ENCODE peak calls at places on chromosomes 13 and 19, in six cellular contexts. X is IMR-90, N is transverse colon, V is body of pancreas, Q is MM.1S, W is DND-41. G is an unnamed sample. For H3K27me3, the result is how much of the 10 kb centered on the place peaks cover.

GRCh38 chr19:14127929-14128509 is 8.4 kb downstream of the ASF1B start:
- DNase-seq in X (no peak), N (no peak), V (no peak), Q (peak), W (no peak), G (no peak)

GRCh38 chr19:37309834-37310575 is 60.9 kb upstream of the ZNF527 start:
- DNase-seq in X (no peak), N (no peak), V (no peak), Q (no peak), W (peak), G (no peak)

GRCh38 chr13:24168392-24168750 is 7.9 kb downstream of the SPATA13 start:
- DNase-seq in X (no peak), N (no peak), V (no peak), Q (no peak), W (no peak), G (no peak)

GRCh38 chr13:67063036-67063435 is 167.1 kb downstream of the PCDH9 start:
- DNase-seq in X (no peak), N (no peak), V (no peak), Q (no peak), W (no peak), G (no peak)

GRCh38 chr19:57887195-57887941 is 1.5 kb downstream of the ZNF814 start:
- DNase-seq in X (no peak), N (peak), V (no peak), Q (no peak), W (no peak), G (no peak)

GRCh38 chr13:112881656-112882554 is 87.1 kb upstream of the MCF2L start:
- DNase-seq in X (no peak), N (no peak), V (peak), Q (no peak), W (no peak), G (no peak)

GRCh38 chr19:9878511-9879196 is 43.5 kb downstream of the PIN1 start:
- DNase-seq in X (no peak), N (no peak), V (no peak), Q (peak), W (no peak), G (no peak)

GRCh38 chr13:114275309-114275708 is 6.1 kb upstream of the UPF3A start:
- DNase-seq in X (no peak), N (no peak), V (peak), Q (no peak), W (no peak), G (no peak)

GRCh38 chr13:79085021-79085420 is 321.0 kb downstream of the RBM26 start:
- DNase-seq in X (no peak), N (no peak), V (no peak), Q (no peak), W (no peak), G (no peak)

GRCh38 chr13:77815330-77815729 is 103.3 kb downstream of the EDNRB start:
- DNase-seq in X (no peak), N (no peak), V (no peak), Q (no peak), W (no peak), G (no peak)

GRCh38 chr19:290539-291521 is at the start of gene PLPP2:
- DNase-seq in X (no peak), N (peak), V (peak), Q (peak), W (no peak), G (no peak)

GRCh38 chr19:8252922-8253589 is 43.9 kb downstream of the CERS4 start:
- DNase-seq in X (peak), N (peak), V (peak), Q (peak), W (peak), G (peak)

GRCh38 chr19:3968556-3969434 is 2.1 kb downstream of the DAPK3 start:
- DNase-seq in X (peak), N (peak), V (peak), Q (no peak), W (peak), G (no peak)

GRCh38 chr13:27403252-27403678 is 21.2 kb upstream of the GTF3A start:
- DNase-seq in X (peak), N (no peak), V (peak), Q (no peak), W (no peak), G (no peak)

GRCh38 chr13:91381371-91381770 is 17.1 kb upstream of the GPC5 start:
- DNase-seq in X (peak), N (no peak), V (no peak), Q (peak), W (no peak), G (no peak)
- TF ChIP-seq CTCF in X (peak), N (peak), V (no peak), Q (no peak), W (peak), G (no peak)

GRCh38 chr13:46168341-46168740 is 13.6 kb downstream of the LCP1 start:
- DNase-seq in X (no peak), N (peak), V (no peak), Q (no peak), W (no peak), G (no peak)
- H3K27ac ChIP-seq in X (no peak), N (no peak), V (no peak), Q (no peak), W (peak), G (peak)

GRCh38 chr19:55493650-55494171 is 5.5 kb downstream of the SSC5D start:
- DNase-seq in X (no peak), N (no peak), V (no peak), Q (no peak), W (no peak), G (no peak)
- H3K27me3 ChIP-seq in X (under half), N (under half), V (under half), Q (half or more), W (under half), G (under half)

DNA sequence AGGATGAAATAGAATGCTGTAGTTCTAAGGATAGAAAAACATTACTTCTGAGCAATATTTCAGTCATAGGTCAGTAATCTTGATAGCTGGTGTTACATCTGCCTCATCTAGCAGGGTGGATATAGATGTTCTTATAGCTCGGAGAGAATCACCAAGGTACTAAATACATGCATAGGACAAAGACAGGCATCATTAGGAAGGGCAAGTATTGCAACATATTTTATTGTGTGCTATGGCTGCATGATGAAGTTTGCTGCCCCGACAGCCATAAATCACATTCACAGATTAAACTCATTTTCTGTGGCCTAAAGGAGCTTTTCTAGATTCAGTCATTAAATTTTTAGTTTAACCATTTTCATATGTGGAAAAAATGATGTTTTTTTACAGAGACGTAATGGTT is 601.1 kb downstream of the FGF9 start:
- DNase-seq in X (no peak), N (no peak), V (no peak), Q (no peak), W (no peak), G (no peak)
- TF ChIP-seq CTCF in X (no peak), N (no peak), V (no peak), Q (no peak), W (no peak), G (no peak)

GRCh38 chr13:34634443-34634842 is 307.6 kb upstream of the NBEA start:
- DNase-seq in X (no peak), N (no peak), V (no peak), Q (no peak), W (no peak), G (no peak)

GRCh38 chr13:34638897-34639296 is 303.2 kb upstream of the NBEA start:
- DNase-seq in X (no peak), N (no peak), V (no peak), Q (no peak), W (no peak), G (no peak)

GRCh38 chr13:34640931-34641330 is 301.1 kb upstream of the NBEA start:
- DNase-seq in X (no peak), N (no peak), V (no peak), Q (no peak), W (no peak), G (no peak)

DNA sequence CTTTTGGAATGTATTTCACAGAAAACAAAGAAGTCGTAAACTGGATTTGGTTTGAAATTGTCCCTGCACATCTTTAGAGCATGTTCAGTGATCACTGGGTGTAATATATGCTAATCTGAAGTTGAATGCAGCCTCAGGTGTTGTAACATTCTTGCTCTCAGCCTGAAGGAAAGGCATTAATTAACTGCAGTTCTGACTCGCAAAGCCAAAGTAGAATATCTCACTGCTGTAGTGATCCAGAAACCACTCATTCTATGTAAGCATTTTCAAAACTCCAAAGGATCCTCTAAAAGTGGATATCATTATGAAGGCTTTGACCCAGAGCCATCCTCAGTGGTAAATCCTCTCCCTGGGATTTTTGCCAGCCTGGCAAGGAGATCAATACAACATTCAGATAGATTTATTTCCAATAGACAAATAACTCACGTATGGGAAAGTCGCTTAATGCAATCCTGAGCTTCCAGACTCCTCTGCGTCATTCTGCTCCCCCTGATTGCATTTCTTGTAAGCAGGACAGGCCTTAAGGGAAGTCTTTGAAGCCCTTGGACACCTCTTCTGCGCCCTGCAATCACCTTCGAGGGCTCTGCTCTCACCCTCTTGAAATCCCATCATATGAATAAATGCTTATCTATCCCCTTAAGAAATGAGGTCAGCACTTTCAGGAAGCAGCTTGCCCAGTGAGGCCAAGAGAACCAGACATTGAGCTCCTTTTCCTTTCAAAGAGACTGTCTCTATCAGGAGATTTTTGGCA is 301.7 kb upstream of the NBEA start:
- DNase-seq in X (no peak), N (no peak), V (no peak), Q (no peak), W (no peak), G (no peak)
- H3K27ac ChIP-seq in X (no peak), N (no peak), V (no peak), Q (no peak), W (no peak), G (no peak)

DNA sequence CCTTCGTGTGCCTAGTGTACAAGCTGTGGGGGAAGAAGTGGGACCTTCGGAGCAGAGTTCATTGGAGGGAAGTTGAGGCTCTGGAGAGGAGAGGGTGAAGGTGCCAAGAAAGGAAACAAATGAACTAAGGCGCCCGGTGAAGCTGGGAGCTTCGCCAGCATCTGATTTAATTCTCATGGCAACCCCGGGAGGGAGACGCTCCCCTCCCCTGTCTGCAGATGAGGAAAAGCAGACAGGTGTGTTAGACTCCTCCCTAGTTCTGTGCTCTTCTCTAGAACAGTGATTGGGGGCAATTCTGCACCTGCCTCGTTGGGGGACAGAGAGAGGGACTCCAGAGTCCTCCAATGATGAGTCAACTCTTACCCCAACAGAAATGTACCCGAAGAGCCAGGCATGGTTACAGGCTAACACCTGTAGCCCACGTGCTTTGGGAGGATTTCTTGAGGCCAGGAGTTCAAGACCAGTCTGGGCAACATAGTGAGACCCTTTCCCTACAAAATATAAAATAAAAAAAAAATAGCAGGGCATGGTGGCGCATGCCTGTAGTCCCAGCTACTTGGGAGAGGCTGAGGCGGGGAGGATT is 4.2 kb downstream of the SSC5D start:
- DNase-seq in X (no peak), N (no peak), V (no peak), Q (no peak), W (no peak), G (no peak)
- H3K27me3 ChIP-seq in X (under half), N (under half), V (under half), Q (half or more), W (under half), G (under half)

DNA sequence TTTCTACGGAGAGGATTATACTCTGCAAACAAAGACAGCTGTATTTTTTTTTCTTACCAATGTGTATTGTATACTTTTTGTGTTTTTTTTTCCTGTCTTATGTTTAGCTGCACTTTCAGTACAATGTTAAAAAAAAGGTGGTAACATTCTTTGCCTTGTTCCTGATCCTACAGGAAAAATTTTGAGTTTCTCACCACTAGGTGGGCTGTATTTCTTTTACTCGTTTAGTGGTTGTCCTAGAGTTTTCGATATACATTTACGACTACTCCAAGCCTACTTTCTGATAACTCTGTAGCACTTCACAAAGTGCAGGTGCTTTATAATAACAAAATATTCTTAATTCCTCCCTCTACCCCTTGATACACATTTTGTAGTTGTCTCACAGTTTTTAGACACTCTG is 652.2 kb downstream of the UQCRFS1 start:
- DNase-seq in X (no peak), N (no peak), V (no peak), Q (no peak), W (no peak), G (no peak)
- TF ChIP-seq CTCF in X (no peak), N (no peak), V (no peak), Q (no peak), W (no peak), G (no peak)

DNA sequence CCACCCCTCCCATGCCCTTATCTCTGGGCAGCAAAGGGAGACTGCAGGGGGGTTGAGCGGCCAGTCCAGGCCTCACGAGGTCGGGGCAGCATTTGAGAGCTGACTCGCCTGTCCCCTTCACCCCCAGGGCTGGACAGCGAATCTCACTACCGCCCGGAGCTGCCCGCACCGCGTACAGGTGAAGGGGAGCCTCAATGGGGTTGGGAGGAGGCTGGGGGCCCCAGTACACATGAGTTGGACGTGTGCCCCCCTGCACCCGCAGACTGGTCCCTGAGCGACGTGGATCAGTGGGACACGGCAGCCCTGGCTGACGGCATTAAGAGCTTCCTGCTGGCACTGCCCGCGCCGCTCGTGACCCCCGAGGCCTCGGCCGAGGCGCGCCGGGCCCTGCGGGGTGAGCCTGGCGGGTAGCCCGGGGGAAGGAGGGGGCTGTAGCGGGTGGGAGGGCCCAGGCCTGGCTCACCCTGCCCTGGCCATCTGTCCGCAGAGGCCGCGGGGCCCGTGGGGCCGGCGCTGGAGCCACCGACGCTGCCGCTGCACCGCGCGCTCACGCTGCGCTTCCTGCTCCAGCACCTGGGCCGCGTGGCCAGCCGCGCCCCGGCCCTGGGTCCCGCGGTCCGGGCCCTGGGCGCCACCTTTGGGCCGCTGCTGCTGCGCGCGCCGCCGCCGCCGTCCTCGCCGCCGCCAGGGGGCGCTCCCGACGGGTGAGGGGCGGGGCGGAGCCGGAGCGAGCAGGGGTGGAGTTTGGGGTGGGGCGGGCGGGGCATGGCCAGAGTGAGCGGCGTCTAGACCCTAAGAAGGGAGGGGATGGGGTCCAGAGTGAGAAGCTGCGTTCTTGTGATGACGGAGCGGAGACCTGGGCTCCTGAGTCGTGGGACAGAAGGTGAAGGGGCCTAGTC is 8.1 kb downstream of the PIK3R2 start:
- DNase-seq in X (peak), N (peak), V (peak), Q (peak), W (peak), G (peak)
- H3K27ac ChIP-seq in X (no peak), N (peak), V (peak), Q (no peak), W (peak), G (no peak)

G was measured in CD4-positive, alpha-beta T cell.